ENCODE peak calls at places on chromosomes 16 and 17, in ten cellular contexts. T is stomach, M is neural progenitor cell, K is fibroblast of lung, G is pancreas, F is RWPE2, H is tibial artery, U is testis, W is Peyer's patch, V is sigmoid colon. O is an unnamed sample.

GRCh38 chr16:74322301-74322710 is 25.7 kb downstream of the PSMD7 start:
- DNase-seq in W (no peak), K (peak), G (no peak), M (no peak), F (no peak), U (no peak), V (no peak), T (no peak), H (no peak), O (no peak)

GRCh38 chr16:70750893-70751467 is 50.0 kb downstream of the VAC14 start:
- DNase-seq in F (no peak), H (peak), U (peak), V (peak), G (no peak), T (peak), K (peak), M (no peak), W (no peak), O (peak)

GRCh38 chr16:88478889-88479794 is 26.1 kb downstream of the ZFPM1 start:
- DNase-seq in H (no peak), U (peak), K (no peak), V (no peak), F (no peak), M (no peak), T (peak), G (peak), W (no peak), O (no peak)

GRCh38 chr17:40936437-40936971 is 942 bp downstream of the KRT23 start:
- DNase-seq in T (no peak), K (no peak), G (no peak), V (no peak), M (no peak), F (no peak), U (no peak), W (no peak), H (no peak), O (no peak)

GRCh38 chr16:62050793-62051192 is 14.6 kb upstream of the CDH8 start:
- DNase-seq in T (no peak), M (no peak), V (no peak), G (no peak), H (no peak), K (no peak), U (no peak), F (no peak), W (no peak), O (no peak)

GRCh38 chr17:19304209-19304608 is 58.3 kb downstream of the B9D1 start:
- DNase-seq in U (peak), K (peak), H (peak), M (no peak), T (peak), W (no peak), F (no peak), G (peak), V (peak), O (no peak)

GRCh38 chr16:86634290-86634689 is 55.9 kb downstream of the FOXL1 start:
- DNase-seq in W (no peak), K (peak), M (peak), U (no peak), T (no peak), V (no peak), F (no peak), G (no peak), H (no peak), O (no peak)

GRCh38 chr17:18280766-18281165 is 20.3 kb downstream of the MIEF2 start:
- DNase-seq in W (no peak), F (no peak), U (no peak), K (no peak), V (no peak), G (no peak), T (no peak), H (no peak), M (no peak), O (no peak)

GRCh38 chr16:324451-325334 is 27.8 kb downstream of the AXIN1 start:
- DNase-seq in W (peak), T (no peak), V (no peak), H (no peak), U (no peak), G (no peak), K (no peak), F (no peak), M (no peak), O (no peak)

GRCh38 chr17:71655542-71655941 is 465.3 kb upstream of the SOX9 start:
- DNase-seq in G (no peak), T (no peak), V (no peak), U (no peak), M (no peak), W (no peak), K (no peak), F (no peak), H (no peak), O (no peak)

GRCh38 chr16:12239226-12239625 is 262.7 kb downstream of the SNX29 start:
- DNase-seq in K (no peak), M (no peak), G (no peak), F (no peak), H (no peak), U (no peak), V (no peak), W (no peak), T (no peak), O (no peak)

GRCh38 chr17:49914664-49915063 is 54.3 kb upstream of the DLX4 start:
- DNase-seq in H (no peak), T (no peak), M (no peak), U (no peak), W (no peak), G (no peak), V (no peak), F (no peak), K (no peak), O (no peak)

GRCh38 chr17:38325221-38325851 is 18.4 kb downstream of the GPR179 start:
- DNase-seq in G (no peak), U (no peak), H (no peak), M (peak), K (no peak), V (no peak), T (no peak), F (no peak), W (no peak), O (no peak)

GRCh38 chr16:626787-627457 is 3.9 kb upstream of the WFIKKN1 start:
- DNase-seq in T (no peak), H (no peak), F (peak), G (no peak), W (no peak), V (peak), M (no peak), K (peak), U (no peak), O (peak)

GRCh38 chr17:57810740-57811632 is 38.9 kb downstream of the MRPS23 start:
- DNase-seq in V (peak), M (no peak), U (peak), K (peak), W (no peak), T (no peak), F (no peak), G (peak), H (peak), O (no peak)
- H3K27ac ChIP-seq in V (peak), M (no peak), U (peak), K (no peak), W (no peak), T (peak), F (no peak), G (peak), H (peak), O (no peak)

DNA sequence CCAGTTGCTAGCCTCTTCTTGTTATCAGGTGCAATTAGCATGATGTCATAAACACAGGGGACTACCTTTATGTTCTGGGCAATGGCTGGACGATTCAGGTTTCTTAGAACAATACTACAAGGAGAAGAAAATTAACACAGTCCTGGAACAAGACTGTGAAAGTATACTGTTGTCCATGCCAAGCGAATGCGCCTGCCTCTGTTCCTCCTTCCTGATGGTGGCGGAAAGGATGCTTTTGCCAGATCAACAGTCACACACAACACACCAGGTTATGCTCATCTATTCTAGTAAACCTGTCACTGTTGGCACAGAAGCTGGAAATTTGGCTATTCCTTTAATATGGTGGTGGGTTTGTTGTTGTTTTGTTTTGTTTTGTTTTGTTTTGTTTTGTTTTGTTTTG is 3.0 kb upstream of the CD300LD start:
- DNase-seq in V (no peak), T (no peak), M (no peak), U (no peak), K (no peak), G (no peak), F (no peak), W (no peak), H (no peak), O (no peak)
- H3K4me3 ChIP-seq in V (no peak), T (no peak), M (no peak), U (no peak), K (no peak), G (no peak), F (no peak), W (no peak), H (no peak), O (no peak)

GRCh38 chr16:28064150-28064549 is 636 bp upstream of the GSG1L start:
- DNase-seq in V (no peak), K (no peak), T (no peak), H (no peak), G (no peak), F (no peak), U (no peak), W (no peak), M (no peak), O (no peak)

GRCh38 chr16:28062261-28063046 is 1.1 kb downstream of the GSG1L start:
- DNase-seq in M (no peak), G (no peak), H (no peak), F (no peak), V (no peak), T (no peak), W (no peak), U (no peak), K (no peak), O (no peak)

GRCh38 chr16:28063047-28063521 is 430 bp downstream of the GSG1L start:
- DNase-seq in V (no peak), F (no peak), M (peak), K (peak), U (no peak), W (no peak), G (no peak), H (no peak), T (no peak), O (no peak)

GRCh38 chr16:28064706-28065249 is 1.3 kb upstream of the GSG1L start:
- DNase-seq in M (no peak), K (no peak), U (no peak), T (no peak), G (no peak), H (no peak), F (no peak), W (no peak), V (no peak), O (no peak)

GRCh38 chr16:28063611-28064061 is at the start of gene GSG1L:
- DNase-seq in V (no peak), M (peak), W (no peak), G (no peak), K (no peak), F (no peak), T (no peak), U (no peak), H (no peak), O (no peak)
- TF ChIP-seq CTCF in V (no peak), M (peak), W (no peak), G (no peak), K (no peak), F (peak), T (no peak), U (no peak), H (peak), O (no peak)

DNA sequence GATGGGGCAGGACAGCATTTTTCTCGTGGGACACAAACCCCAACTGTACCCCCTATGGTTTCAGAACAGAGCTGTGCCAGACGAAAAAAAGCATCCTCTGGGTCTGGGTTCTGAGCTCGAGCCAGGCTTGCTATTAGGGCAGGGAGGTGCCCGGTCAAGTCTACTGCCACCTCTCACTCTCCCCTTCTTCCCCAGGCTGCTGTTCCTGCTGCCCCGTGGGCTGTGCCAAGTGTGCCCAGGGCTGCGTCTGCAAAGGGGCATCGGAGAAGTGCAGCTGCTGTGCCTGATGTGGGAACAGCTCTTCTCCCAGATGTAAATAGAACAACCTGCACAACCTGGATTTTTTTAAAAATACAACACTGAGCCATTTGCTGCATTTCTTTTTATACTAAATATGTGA is 1.1 kb downstream of the MT1E start:
- DNase-seq in M (no peak), T (no peak), K (no peak), U (no peak), H (no peak), F (no peak), V (no peak), G (no peak), W (no peak), O (no peak)
- H3K27ac ChIP-seq in M (no peak), T (peak), K (peak), U (no peak), H (peak), F (peak), V (peak), G (peak), W (no peak), O (peak)

GRCh38 chr17:65048441-65048840 is 8.1 kb downstream of the GNA13 start:
- DNase-seq in G (no peak), U (no peak), V (no peak), T (no peak), W (no peak), H (no peak), F (no peak), M (no peak), K (no peak), O (no peak)
- H3K4me3 ChIP-seq in G (no peak), U (no peak), V (no peak), T (no peak), W (no peak), H (no peak), F (no peak), M (no peak), K (no peak), O (no peak)

GRCh38 chr17:2056221-2057129 is 1.6 kb downstream of the HIC1 start:
- DNase-seq in G (peak), K (peak), V (peak), H (no peak), T (no peak), M (peak), W (peak), F (no peak), U (no peak), O (no peak)
- TF ChIP-seq CTCF in G (no peak), K (no peak), V (no peak), H (no peak), T (no peak), M (no peak), W (no peak), F (no peak), U (no peak), O (no peak)

DNA sequence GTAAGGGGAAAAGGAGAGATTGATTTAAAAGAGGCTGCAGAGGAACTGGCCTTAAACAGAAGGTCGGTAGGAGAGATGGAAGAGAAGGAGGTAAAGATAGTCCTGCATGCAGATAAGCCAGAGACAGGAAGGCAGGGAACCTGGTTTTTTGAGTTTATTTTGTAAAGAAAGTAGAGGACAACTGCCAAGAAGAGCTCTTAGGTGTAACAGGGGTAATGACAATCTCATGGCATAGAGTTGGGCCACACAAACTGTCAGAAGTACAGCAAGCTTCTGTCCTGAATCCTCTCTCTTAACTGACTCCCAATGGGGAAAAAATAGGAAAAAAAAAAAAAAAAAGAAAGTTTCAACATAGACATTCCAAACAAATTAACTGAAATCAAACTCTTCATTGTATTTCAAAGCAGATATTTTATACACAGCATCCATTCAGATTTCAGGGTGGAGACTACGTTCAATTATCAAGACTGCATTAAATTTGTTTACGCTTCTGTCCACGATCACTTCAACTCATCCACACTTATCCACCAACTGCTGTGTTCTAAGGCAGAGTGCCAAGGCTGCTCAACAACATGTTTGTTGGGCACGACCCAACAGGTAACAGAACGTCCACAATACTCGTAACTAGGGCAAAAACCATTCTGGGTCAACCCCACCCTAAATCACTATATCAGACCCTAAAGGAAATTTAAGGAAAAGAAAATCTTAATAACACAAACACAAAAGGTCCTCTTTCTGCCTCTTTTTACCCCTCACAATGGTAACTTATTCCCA is 34.9 kb downstream of the USP31 start:
- DNase-seq in F (no peak), K (no peak), H (no peak), M (no peak), T (no peak), U (no peak), G (no peak), V (no peak), W (no peak), O (no peak)
- H3K27ac ChIP-seq in F (no peak), K (no peak), H (no peak), M (no peak), T (no peak), U (no peak), G (no peak), V (no peak), W (no peak), O (no peak)

GRCh38 chr16:56895813-56896212 is 30.8 kb downstream of the SLC12A3 start:
- DNase-seq in V (no peak), U (no peak), W (no peak), M (no peak), F (no peak), T (no peak), G (no peak), K (no peak), H (no peak), O (no peak)

GRCh38 chr16:56891685-56892084 is 26.7 kb downstream of the SLC12A3 start:
- DNase-seq in V (no peak), G (no peak), K (no peak), W (no peak), F (no peak), U (no peak), M (no peak), T (no peak), H (no peak), O (no peak)

GRCh38 chr16:56889206-56889605 is 24.2 kb downstream of the SLC12A3 start:
- DNase-seq in K (no peak), F (no peak), W (no peak), U (no peak), G (no peak), M (no peak), H (no peak), V (no peak), T (peak), O (no peak)

GRCh38 chr16:56894331-56894917 is 29.4 kb downstream of the SLC12A3 start:
- DNase-seq in M (no peak), G (no peak), H (no peak), T (no peak), V (no peak), U (no peak), F (no peak), W (no peak), K (no peak), O (no peak)

DNA sequence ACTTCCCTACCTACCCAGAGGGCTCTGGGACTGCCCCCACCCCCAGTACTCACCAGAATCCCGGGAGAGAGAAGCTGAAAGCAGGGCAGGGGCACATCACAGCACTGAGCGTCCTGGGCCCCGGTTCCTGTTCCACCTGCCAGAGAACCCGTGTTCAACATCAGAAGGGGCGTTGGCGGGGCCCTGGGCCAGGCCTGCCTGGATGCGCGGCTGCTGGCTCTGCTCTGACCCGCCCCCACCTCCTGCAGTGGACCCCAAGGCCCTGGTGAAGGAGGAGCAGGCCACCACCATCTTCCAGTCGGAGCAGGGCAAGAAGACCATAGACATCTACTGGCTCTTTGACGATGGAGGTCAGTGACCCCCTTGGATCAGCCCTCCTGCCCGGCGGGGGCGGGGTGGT is 27.7 kb downstream of the SLC12A3 start:
- DNase-seq in T (no peak), G (no peak), H (no peak), K (no peak), F (no peak), U (no peak), M (no peak), V (no peak), W (no peak), O (no peak)
- H3K4me3 ChIP-seq in T (no peak), G (no peak), H (no peak), K (no peak), F (no peak), U (no peak), M (no peak), V (no peak), W (no peak), O (no peak)

GRCh38 chr16:17434006-17434405 is 36.8 kb downstream of the XYLT1 start:
- DNase-seq in K (no peak), M (no peak), T (no peak), H (no peak), V (no peak), U (no peak), F (no peak), W (no peak), G (no peak), O (no peak)
- TF ChIP-seq CTCF in K (no peak), M (no peak), T (no peak), H (no peak), V (no peak), U (no peak), F (no peak), W (no peak), G (no peak), O (no peak)

O was measured in AG04450.